ENCODE peak calls at places on chromosomes 4 and X, in five cellular contexts. G is psoas muscle, S is AG09309, C is thoracic aorta, U is cardiac fibroblast. K is an unnamed sample.

GRCh38 chrX:133868250-133868649 is 117.1 kb downstream of the GPC3 start:
- DNase-seq in C (no peak), G (no peak), S (no peak), U (no peak), K (no peak)

GRCh38 chr4:145823743-145824142 is 114.9 kb downstream of the ZNF827 start:
- DNase-seq in G (no peak), U (no peak), C (no peak), S (no peak), K (no peak)

GRCh38 chrX:129754266-129755024 is 15.7 kb downstream of the XPNPEP2 start:
- DNase-seq in S (no peak), G (no peak), U (no peak), C (no peak), K (no peak)

GRCh38 chr4:42306221-42307109 is 90.8 kb upstream of the SHISA3 start:
- DNase-seq in C (no peak), G (peak; percentile 30), S (no peak), U (peak; percentile 47), K (no peak)

GRCh38 chr4:123939621-123940020 is 543.0 kb downstream of the SPRY1 start:
- DNase-seq in G (no peak), C (no peak), U (peak; percentile 81), S (peak; percentile 51), K (no peak)

GRCh38 chrX:83022020-83022419 is 486.1 kb upstream of the POU3F4 start:
- DNase-seq in G (no peak), S (no peak), U (no peak), C (no peak), K (no peak)

GRCh38 chr4:117971406-117971805 is 62.9 kb upstream of the NDST3 start:
- DNase-seq in U (no peak), C (no peak), G (no peak), S (no peak), K (no peak)

GRCh38 chrX:10741003-10741402 is 120.6 kb upstream of the MID1 start:
- DNase-seq in U (no peak), G (no peak), S (no peak), C (no peak), K (no peak)

GRCh38 chrX:16666541-16666940 is 16.6 kb downstream of the S100G start:
- DNase-seq in U (no peak), G (no peak), C (no peak), S (no peak), K (no peak)

GRCh38 chr4:14345356-14345775 is 656.9 kb upstream of the CPEB2 start:
- DNase-seq in G (no peak), S (peak; percentile 18), U (peak; percentile 33), C (no peak), K (no peak)

GRCh38 chr4:163343604-163344146 is at the start of gene NPY5R:
- DNase-seq in C (no peak), G (no peak), S (no peak), U (no peak), K (peak; percentile 54)
- H3K4me3 ChIP-seq in C (peak within 1 kb of the TSS; percentile 92), G (peak within 1 kb of the TSS; percentile 60), S (no peak within 1 kb of the TSS), U (peak within 1 kb of the TSS; percentile 24), K (peak within 1 kb of the TSS; percentile 60)

GRCh38 chr4:99002274-99002673 is 6.8 kb downstream of the METAP1 start:
- DNase-seq in C (no peak), S (no peak), G (no peak), U (no peak), K (no peak)
- H3K4me3 ChIP-seq in C (no peak overlapping the region), S (no peak overlapping the region), G (no peak overlapping the region), U (no peak overlapping the region), K (no peak overlapping the region)

DNA sequence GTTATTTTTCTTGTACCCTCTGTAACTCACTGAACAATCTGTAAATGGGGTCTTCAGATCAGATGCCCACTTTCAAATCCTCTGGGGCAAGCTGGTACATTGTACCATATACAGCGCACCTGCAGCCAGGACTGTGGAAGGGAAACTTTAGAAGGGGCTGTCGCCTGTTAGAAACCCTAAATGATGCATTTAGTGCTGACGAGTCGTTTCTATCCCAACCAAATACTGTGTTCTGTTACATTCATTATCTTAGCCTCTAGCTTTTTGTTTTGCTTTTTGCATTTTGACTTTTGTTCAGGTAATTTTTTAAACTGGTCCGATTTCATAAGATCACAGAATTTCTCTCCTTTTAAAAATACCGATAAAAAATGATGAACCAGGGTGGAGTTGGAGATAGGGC is 66.4 kb upstream of the AGA start:
- DNase-seq in G (no peak), S (no peak), U (no peak), C (no peak), K (no peak)
- H3K4me3 ChIP-seq in G (no peak overlapping the region), S (no peak overlapping the region), U (no peak overlapping the region), C (no peak overlapping the region), K (no peak overlapping the region)

GRCh38 chr4:8336412-8337075 is 67.0 kb downstream of the HTRA3 start:
- DNase-seq in G (no peak), S (no peak), C (no peak), U (no peak), K (peak; percentile 13)
- H3K4me3 ChIP-seq in G (no peak overlapping the region), S (no peak overlapping the region), C (no peak overlapping the region), U (no peak overlapping the region), K (no peak overlapping the region)